ENCODE peak calls at places on chromosomes 3 and 15, in ten cellular contexts. I is DMS79, U is T-helper 17 cell, X is SJCRH30, P is HTR-8/SVneo, K is glutamatergic neuron, H is ACHN, C is Calu3, G is EL, L is astrocyte. Z is an unnamed sample.

GRCh38 chr15:95017950-95018349 is 786.6 kb downstream of the MCTP2 start:
- DNase-seq in U (no peak), I (no peak), G (no peak), L (no peak), P (no peak), K (peak; percentile 57), C (peak; percentile 79), X (peak; percentile 73), H (no peak), Z (peak; percentile 30)

GRCh38 chr3:151058742-151059141 is 26.7 kb upstream of the MED12L start:
- DNase-seq in H (no peak), C (no peak), G (no peak), P (no peak), X (no peak), K (no peak), L (no peak), I (no peak), U (no peak), Z (no peak)

GRCh38 chr15:63915209-63915887 is 81.6 kb upstream of the HERC1 start:
- DNase-seq in K (no peak), I (no peak), X (no peak), H (no peak), G (no peak), U (no peak), C (no peak), L (no peak), P (no peak), Z (no peak)

GRCh38 chr15:68382286-68383007 is 49.5 kb downstream of the ITGA11 start:
- DNase-seq in L (peak; percentile 39), U (no peak), C (no peak), K (no peak), I (no peak), G (no peak), H (no peak), P (no peak), X (no peak), Z (peak; percentile 59)

GRCh38 chr3:190646996-190647395 is 133.1 kb downstream of the IL1RAP start:
- DNase-seq in X (no peak), L (no peak), P (no peak), C (no peak), K (no peak), U (no peak), I (no peak), H (no peak), G (no peak), Z (no peak)

GRCh38 chr15:61689067-61689466 is 371.2 kb downstream of the VPS13C start:
- DNase-seq in I (no peak), P (no peak), K (no peak), G (no peak), L (no peak), H (no peak), C (no peak), X (no peak), U (no peak), Z (no peak)

GRCh38 chr3:42035816-42036482 is 55.2 kb upstream of the TRAK1 start:
- DNase-seq in G (no peak), X (no peak), L (no peak), K (no peak), H (no peak), C (no peak), P (no peak), I (no peak), U (no peak), Z (no peak)

GRCh38 chr3:173006006-173006405 is 135.0 kb downstream of the SPATA16 start:
- DNase-seq in G (no peak), U (no peak), P (no peak), L (no peak), X (no peak), I (no peak), K (no peak), H (no peak), C (no peak), Z (no peak)

GRCh38 chr3:106006001-106006400 is 137.2 kb upstream of the CBLB start:
- DNase-seq in L (peak; percentile 97), I (no peak), C (no peak), H (no peak), K (no peak), U (no peak), X (no peak), G (peak; percentile 97), P (peak; percentile 11), Z (peak; percentile 93)

GRCh38 chr15:29182590-29182989 is 87.0 kb downstream of the NSMCE3 start:
- DNase-seq in H (no peak), L (no peak), X (no peak), C (no peak), U (no peak), P (no peak), I (no peak), G (no peak), K (no peak), Z (no peak)

GRCh38 chr15:82081904-82082810 is 36.3 kb upstream of the MEX3B start:
- DNase-seq in U (no peak), X (peak; percentile 87), H (peak; percentile 39), G (peak; percentile 94), K (no peak), I (no peak), C (no peak), L (peak; percentile 97), P (peak; percentile 79), Z (peak; percentile 97)

GRCh38 chr3:64152100-64152499 is 73.2 kb downstream of the PRICKLE2 start:
- DNase-seq in I (no peak), X (no peak), K (no peak), P (no peak), G (peak; percentile 69), H (no peak), U (no peak), C (no peak), L (peak; percentile 83), Z (peak; percentile 30)

GRCh38 chr3:45205126-45205525 is 21.0 kb downstream of the TMEM158 start:
- DNase-seq in L (no peak), H (no peak), P (no peak), X (no peak), U (no peak), K (no peak), I (no peak), C (no peak), G (peak; percentile 24), Z (peak; percentile 68)

GRCh38 chr3:69326821-69327433 is 59.0 kb downstream of the FRMD4B start:
- DNase-seq in G (no peak), C (no peak), K (no peak), I (no peak), L (no peak), H (no peak), P (no peak), X (no peak), U (no peak), Z (no peak)

GRCh38 chr3:36804295-36805055 is 40.1 kb upstream of the DCLK3 start:
- DNase-seq in G (no peak), K (peak; percentile 70), C (no peak), I (no peak), L (no peak), P (no peak), U (no peak), H (no peak), X (no peak), Z (peak; percentile 9)

GRCh38 chr3:140834266-140835037 is 107.2 kb upstream of the SLC25A36 start:
- DNase-seq in H (peak; percentile 12), P (no peak), G (peak; percentile 11), L (peak; percentile 10), I (no peak), X (peak; percentile 16), K (no peak), U (no peak), C (no peak), Z (peak; percentile 86)

GRCh38 chr3:10581251-10581650 is 75.9 kb upstream of the ATP2B2 start:
- DNase-seq in K (no peak), G (no peak), U (no peak), P (no peak), H (no peak), L (peak; percentile 85), I (no peak), X (no peak), C (no peak), Z (peak; percentile 37)

GRCh38 chr3:146359841-146360240 is 108.9 kb upstream of the PLSCR4 start:
- DNase-seq in X (no peak), C (no peak), H (no peak), U (no peak), K (no peak), I (no peak), G (no peak), P (no peak), L (no peak), Z (no peak)

GRCh38 chr15:77530576-77530975 is 102.1 kb downstream of the LINGO1 start:
- DNase-seq in C (no peak), P (no peak), H (no peak), U (no peak), X (no peak), L (no peak), G (no peak), K (no peak), I (no peak), Z (no peak)

GRCh38 chr3:114035146-114035545 is 21.2 kb downstream of the CCDC191 start:
- DNase-seq in C (no peak), G (peak; percentile 21), L (peak; percentile 42), I (no peak), X (no peak), P (no peak), H (no peak), K (no peak), U (no peak), Z (peak; percentile 21)

Z was measured in M059J.